ENCODE peak calls at places on chromosomes 7 and 10, in four cellular contexts. B is HCT116, F is K562, I is HepG2. X is an unnamed sample.

GRCh38 chr10:33481184-33481583 is 146.7 kb upstream of the NRP1 start:
- DNase-seq in B (no peak), F (no peak), I (no peak), X (no peak)

GRCh38 chr10:29328988-29329387 is 40.1 kb downstream of the LYZL1 start:
- DNase-seq in B (no peak), F (no peak), I (no peak), X (no peak)

GRCh38 chr7:55191926-55192692 is 173.0 kb upstream of the LANCL2 start:
- DNase-seq in B (no peak), F (no peak), I (no peak), X (no peak)

GRCh38 chr7:73701357-73701995 is 18.0 kb downstream of the STX1A start:
- DNase-seq in B (peak; percentile 68), F (peak; percentile 82), I (peak; percentile 54), X (peak; percentile 76)

GRCh38 chr10:101272229-101272868 is 43.1 kb upstream of the LBX1 start:
- DNase-seq in B (peak; percentile 69), F (peak; percentile 63), I (peak; percentile 48), X (peak; percentile 57)

GRCh38 chr10:120948889-120949382 is 97.8 kb downstream of the WDR11 start:
- DNase-seq in B (peak; percentile 48), F (peak; percentile 73), I (peak; percentile 21), X (no peak)

GRCh38 chr10:46254007-46254383 is 32.8 kb upstream of the ANTXRL start:
- DNase-seq in B (no peak), F (no peak), I (no peak), X (no peak)

GRCh38 chr7:111839261-111839660 is 277.0 kb upstream of the IMMP2L start:
- DNase-seq in B (no peak), F (no peak), I (no peak), X (no peak)

GRCh38 chr7:104529567-104529966 is 201.2 kb downstream of the LHFPL3 start:
- DNase-seq in B (no peak), F (no peak), I (no peak), X (no peak)

GRCh38 chr7:135713836-135714470 is 14.0 kb downstream of the SLC13A4 start:
- DNase-seq in B (no peak), F (no peak), I (no peak), X (no peak)

GRCh38 chr10:29681700-29682444 is 47.1 kb upstream of the SVIL start:
- DNase-seq in B (no peak), F (no peak), I (no peak), X (no peak)

GRCh38 chr10:24814568-24815313 is 91.1 kb upstream of the ARHGAP21 start:
- DNase-seq in B (peak; percentile 54), F (no peak), I (peak; percentile 24), X (peak; percentile 36)

GRCh38 chr7:33724201-33724600 is 181.1 kb upstream of the BMPER start:
- DNase-seq in B (no peak), F (no peak), I (no peak), X (no peak)

GRCh38 chr10:6602700-6603084 is 22.6 kb upstream of the PRKCQ start:
- DNase-seq in B (no peak), F (no peak), I (no peak), X (no peak)

GRCh38 chr7:13198741-13199140 is 511.3 kb downstream of the ARL4A start:
- DNase-seq in B (no peak), F (no peak), I (no peak), X (no peak)

GRCh38 chr10:62388328-62388727 is 14.2 kb downstream of the ZNF365 start:
- DNase-seq in B (peak; percentile 27), F (peak; percentile 27), I (no peak), X (no peak)

GRCh38 chr10:109062371-109062770 is 860.9 kb downstream of the XPNPEP1 start:
- DNase-seq in B (no peak), F (no peak), I (no peak), X (no peak)

GRCh38 chr10:129501652-129502436 is 34.8 kb downstream of the MGMT start:
- DNase-seq in B (no peak), F (no peak), I (no peak), X (no peak)

GRCh38 chr10:57049096-57049495 is 688.0 kb upstream of the ZWINT start:
- DNase-seq in B (no peak), F (no peak), I (no peak), X (no peak)

GRCh38 chr7:102413611-102414010 is 17.4 kb downstream of the PRKRIP1 start:
- DNase-seq in B (no peak), F (no peak), I (no peak), X (no peak)

GRCh38 chr10:11902646-11903045 is 79.5 kb downstream of the PROSER2 start:
- DNase-seq in B (no peak), F (no peak), I (no peak), X (no peak)

DNA sequence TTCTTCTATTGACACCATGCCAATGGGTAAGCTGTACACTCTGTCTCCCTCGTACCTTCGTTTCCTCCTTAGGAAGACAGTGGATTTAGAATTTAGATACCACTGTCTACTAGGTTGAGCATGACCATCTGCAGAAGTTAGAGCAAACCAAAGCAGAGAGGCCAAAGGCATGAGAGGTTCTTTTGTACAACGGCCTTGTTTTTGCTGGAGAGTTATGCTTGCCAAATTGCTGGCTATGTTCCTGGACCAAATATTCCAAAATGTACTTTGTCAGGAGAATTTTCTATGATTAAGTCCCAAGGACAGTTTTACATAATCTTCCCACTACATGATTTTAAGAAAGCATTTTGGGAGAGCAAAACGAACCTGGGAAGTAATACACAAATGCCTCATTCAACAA is 47.9 kb upstream of the PLCE1 start:
- DNase-seq in B (no peak), F (no peak), I (no peak), X (no peak)
- TF ChIP-seq TCF7L2 in B (no peak), F (no peak), I (no peak), X (no peak)

DNA sequence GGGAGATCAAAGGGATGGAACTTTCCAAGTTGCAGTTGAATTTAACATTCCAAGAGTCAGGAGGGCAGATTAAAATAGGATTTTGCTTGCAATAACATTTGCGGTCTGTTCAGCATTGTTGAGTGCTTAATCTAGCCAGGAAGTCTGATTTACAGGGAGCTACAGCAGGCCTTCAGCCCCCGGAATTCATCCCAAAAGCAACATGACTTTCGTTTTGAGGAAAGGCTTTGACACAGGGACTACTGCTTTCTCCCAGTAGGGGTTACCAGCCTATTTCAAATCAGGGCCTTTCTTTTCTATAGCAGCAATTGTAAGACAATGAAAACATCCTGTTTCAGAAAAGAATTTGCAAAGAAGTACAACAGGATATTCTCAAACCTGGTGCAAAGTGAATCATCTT is 279.7 kb upstream of the PITRM1 start:
- DNase-seq in B (no peak), F (no peak), I (no peak), X (no peak)
- TF ChIP-seq SIN3A in B (no peak), F (no peak), I (no peak), X (no peak)

DNA sequence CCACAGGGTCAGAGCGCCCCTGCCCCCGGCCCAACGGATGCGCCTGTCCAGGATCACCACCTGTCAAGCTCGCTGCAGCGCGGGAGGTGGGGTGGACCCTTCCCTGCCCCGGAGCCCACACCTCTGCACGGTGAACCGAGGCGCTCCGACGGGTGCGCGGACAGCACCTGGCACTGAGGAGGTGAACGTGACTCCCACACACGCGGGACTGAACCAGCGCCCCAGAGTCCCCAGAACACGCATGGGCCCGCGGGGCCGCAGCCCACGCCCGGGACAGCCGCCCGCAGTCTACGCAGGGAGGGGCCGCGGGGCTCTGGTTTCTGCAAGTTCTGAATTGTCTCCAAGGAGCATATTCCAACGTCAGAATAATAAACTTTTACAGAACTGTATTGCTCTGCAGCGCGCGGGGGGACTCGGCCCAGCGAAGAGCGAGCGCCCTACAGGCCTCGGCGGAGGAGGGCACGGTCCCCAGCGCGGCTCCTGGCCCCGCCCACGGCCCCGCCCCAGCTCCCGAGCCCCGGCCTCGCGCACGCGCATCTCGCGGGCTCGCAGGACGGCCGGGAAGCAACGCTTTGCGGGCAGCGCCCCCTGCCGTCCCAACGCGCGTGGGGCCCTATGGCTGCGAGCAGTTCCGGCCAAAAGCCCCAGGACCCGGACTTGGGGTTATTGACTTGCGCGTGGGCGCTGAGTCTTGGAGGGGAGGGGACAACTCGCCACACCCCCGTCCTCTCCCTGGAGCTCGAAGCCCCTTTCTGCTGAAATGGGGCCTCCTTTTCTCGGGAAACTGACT is 29.7 kb downstream of the OAT start:
- DNase-seq in B (peak; percentile 72), F (peak; percentile 98), I (peak; percentile 65), X (peak; percentile 36)
- TF ChIP-seq POLR2AphosphoS5 in B (peak; percentile 75), F (no peak), I (no peak), X (no peak)

DNA sequence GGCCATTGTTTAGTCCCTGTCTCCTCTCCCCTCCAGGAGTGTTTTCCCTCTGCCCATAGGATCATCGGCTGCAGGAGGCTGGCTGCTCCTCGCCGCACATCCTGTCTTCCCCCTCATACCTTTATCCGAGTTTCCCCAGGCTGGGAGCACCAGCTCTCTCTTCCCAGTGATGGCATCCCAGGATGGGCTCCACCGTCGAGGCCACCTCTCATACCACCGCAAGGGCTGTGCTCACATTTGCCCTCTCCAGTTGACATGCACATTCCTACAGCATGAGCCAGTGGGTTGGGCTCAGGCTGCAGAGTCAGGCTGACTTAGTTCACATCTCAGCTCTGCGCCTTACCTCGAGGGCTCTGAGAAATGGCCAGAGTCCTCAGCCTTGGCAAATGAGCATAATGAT is 12.1 kb downstream of the HKDC1 start:
- DNase-seq in B (peak; percentile 61), F (no peak), I (no peak), X (no peak)
- TF ChIP-seq TCF7L2 in B (no peak), F (no peak), I (no peak), X (no peak)

GRCh38 chr7:101113860-101114259 is 13.0 kb upstream of the SERPINE1 start:
- DNase-seq in B (no peak), F (no peak), I (no peak), X (no peak)
- TF ChIP-seq SIN3A in B (no peak), F (no peak), I (no peak), X (no peak)

X was measured in Panc1.